ENCODE peak calls at places on chromosomes 5 and 9, in seven cellular contexts. One of them, this sample, is unnamed.

GRCh38 chr9:125517577-125517976 is 189.4 kb downstream of the MAPKAP1 start:
- DNase-seq in GM23338: peak; percentile 50
- DNase-seq in GM06990: no peak
- DNase-seq in cardiac muscle cell: no peak
- DNase-seq in IMR-90: no peak
- DNase-seq in lung: no peak
- DNase-seq in thyroid gland: no peak
- DNase-seq in this sample: no peak

GRCh38 chr5:83072946-83073345 is 4.2 kb downstream of the TMEM167A start:
- DNase-seq in lung: no peak
- DNase-seq in GM23338: no peak
- DNase-seq in GM06990: no peak
- DNase-seq in thyroid gland: no peak
- DNase-seq in IMR-90: no peak
- DNase-seq in cardiac muscle cell: no peak
- DNase-seq in this sample: no peak

GRCh38 chr9:117073539-117074336 is 341.1 kb downstream of the ASTN2 start:
- DNase-seq in lung: no peak
- DNase-seq in IMR-90: no peak
- DNase-seq in thyroid gland: peak; percentile 20
- DNase-seq in GM23338: peak; percentile 87
- DNase-seq in GM06990: no peak
- DNase-seq in cardiac muscle cell: peak; percentile 50
- DNase-seq in this sample: no peak

GRCh38 chr5:44661851-44662250 is 146.9 kb upstream of the MRPS30 start:
- DNase-seq in IMR-90: no peak
- DNase-seq in thyroid gland: no peak
- DNase-seq in cardiac muscle cell: no peak
- DNase-seq in GM23338: no peak
- DNase-seq in GM06990: no peak
- DNase-seq in lung: no peak
- DNase-seq in this sample: no peak

GRCh38 chr9:91143162-91143561 is 218.6 kb downstream of the AUH start:
- DNase-seq in GM23338: no peak
- DNase-seq in GM06990: no peak
- DNase-seq in thyroid gland: no peak
- DNase-seq in lung: no peak
- DNase-seq in IMR-90: no peak
- DNase-seq in cardiac muscle cell: no peak
- DNase-seq in this sample: no peak

GRCh38 chr9:22446950-22447606 is 454 bp downstream of the DMRTA1 start:
- DNase-seq in thyroid gland: peak; percentile 72
- DNase-seq in IMR-90: peak; percentile 20
- DNase-seq in GM06990: peak; percentile 22
- DNase-seq in GM23338: peak; percentile 82
- DNase-seq in cardiac muscle cell: peak; percentile 29
- DNase-seq in lung: peak; percentile 57
- DNase-seq in this sample: peak; percentile 72

GRCh38 chr9:85645909-85646627 is 95.7 kb downstream of the AGTPBP1 start:
- DNase-seq in IMR-90: no peak
- DNase-seq in lung: no peak
- DNase-seq in GM23338: no peak
- DNase-seq in GM06990: no peak
- DNase-seq in thyroid gland: no peak
- DNase-seq in cardiac muscle cell: no peak
- DNase-seq in this sample: no peak

GRCh38 chr5:38347896-38348295 is 89.5 kb downstream of the EGFLAM start:
- DNase-seq in cardiac muscle cell: no peak
- DNase-seq in IMR-90: no peak
- DNase-seq in GM23338: no peak
- DNase-seq in lung: no peak
- DNase-seq in thyroid gland: no peak
- DNase-seq in GM06990: no peak
- DNase-seq in this sample: no peak

GRCh38 chr5:29321591-29321990 is 1871.9 kb upstream of the CDH6 start:
- DNase-seq in cardiac muscle cell: no peak
- DNase-seq in GM23338: no peak
- DNase-seq in GM06990: no peak
- DNase-seq in IMR-90: no peak
- DNase-seq in thyroid gland: no peak
- DNase-seq in lung: no peak
- DNase-seq in this sample: no peak

GRCh38 chr9:128551652-128552152 is 685 bp upstream of the SPTAN1 start:
- DNase-seq in IMR-90: no peak
- DNase-seq in GM23338: no peak
- DNase-seq in GM06990: no peak
- DNase-seq in lung: no peak
- DNase-seq in cardiac muscle cell: no peak
- DNase-seq in thyroid gland: no peak
- DNase-seq in this sample: no peak

GRCh38 chr9:36825179-36825578 is 208.9 kb downstream of the PAX5 start:
- DNase-seq in GM23338: no peak
- DNase-seq in GM06990: no peak
- DNase-seq in thyroid gland: no peak
- DNase-seq in IMR-90: no peak
- DNase-seq in cardiac muscle cell: no peak
- DNase-seq in lung: no peak
- DNase-seq in this sample: no peak

GRCh38 chr9:136947955-136948510 is 3.0 kb downstream of the C8G start:
- DNase-seq in GM23338: peak; percentile 75
- DNase-seq in GM06990: no peak
- DNase-seq in IMR-90: peak; percentile 4
- DNase-seq in lung: peak; percentile 54
- DNase-seq in cardiac muscle cell: peak; percentile 44
- DNase-seq in thyroid gland: peak; percentile 65
- DNase-seq in this sample: peak; percentile 73

GRCh38 chr9:35537898-35538297 is 48.0 kb downstream of the RUSC2 start:
- DNase-seq in lung: no peak
- DNase-seq in IMR-90: no peak
- DNase-seq in GM06990: no peak
- DNase-seq in cardiac muscle cell: peak; percentile 76
- DNase-seq in thyroid gland: no peak
- DNase-seq in GM23338: no peak
- DNase-seq in this sample: no peak

GRCh38 chr5:95730011-95730700 is 980 bp upstream of the RHOBTB3 start:
- DNase-seq in GM06990: no peak
- DNase-seq in lung: no peak
- DNase-seq in GM23338: no peak
- DNase-seq in IMR-90: peak; percentile 33
- DNase-seq in thyroid gland: no peak
- DNase-seq in cardiac muscle cell: no peak
- DNase-seq in this sample: no peak

GRCh38 chr9:6552033-6552737 is 93.3 kb downstream of the GLDC start:
- DNase-seq in GM06990: no peak
- DNase-seq in cardiac muscle cell: peak; percentile 60
- DNase-seq in thyroid gland: no peak
- DNase-seq in lung: no peak
- DNase-seq in IMR-90: peak; percentile 83
- DNase-seq in GM23338: peak; percentile 33
- DNase-seq in this sample: no peak

GRCh38 chr9:82127993-82128710 is 139.6 kb downstream of the SPATA31D1 start:
- DNase-seq in lung: no peak
- DNase-seq in thyroid gland: no peak
- DNase-seq in GM23338: no peak
- DNase-seq in GM06990: peak; percentile 25
- DNase-seq in cardiac muscle cell: no peak
- DNase-seq in IMR-90: no peak
- DNase-seq in this sample: no peak

GRCh38 chr5:134072471-134073220 is 41.8 kb upstream of the TCF7 start:
- DNase-seq in IMR-90: no peak
- DNase-seq in thyroid gland: no peak
- DNase-seq in GM06990: no peak
- DNase-seq in cardiac muscle cell: no peak
- DNase-seq in GM23338: no peak
- DNase-seq in lung: no peak
- DNase-seq in this sample: no peak

GRCh38 chr9:89000281-89000875 is 9.1 kb downstream of the S1PR3 start:
- DNase-seq in GM23338: no peak
- DNase-seq in thyroid gland: peak; percentile 79
- DNase-seq in lung: peak; percentile 28
- DNase-seq in GM06990: no peak
- DNase-seq in IMR-90: no peak
- DNase-seq in cardiac muscle cell: no peak
- DNase-seq in this sample: no peak

GRCh38 chr5:172864747-172865146 is 30.7 kb downstream of the ERGIC1 start:
- DNase-seq in lung: no peak
- DNase-seq in GM06990: no peak
- DNase-seq in IMR-90: peak; percentile 37
- DNase-seq in thyroid gland: no peak
- DNase-seq in cardiac muscle cell: no peak
- DNase-seq in GM23338: no peak
- DNase-seq in this sample: no peak

GRCh38 chr5:79962580-79963222 is 28.4 kb downstream of the MTX3 start:
- DNase-seq in GM06990: no peak
- DNase-seq in IMR-90: peak; percentile 61
- DNase-seq in thyroid gland: no peak
- DNase-seq in GM23338: no peak
- DNase-seq in cardiac muscle cell: no peak
- DNase-seq in lung: no peak
- DNase-seq in this sample: no peak

DNA sequence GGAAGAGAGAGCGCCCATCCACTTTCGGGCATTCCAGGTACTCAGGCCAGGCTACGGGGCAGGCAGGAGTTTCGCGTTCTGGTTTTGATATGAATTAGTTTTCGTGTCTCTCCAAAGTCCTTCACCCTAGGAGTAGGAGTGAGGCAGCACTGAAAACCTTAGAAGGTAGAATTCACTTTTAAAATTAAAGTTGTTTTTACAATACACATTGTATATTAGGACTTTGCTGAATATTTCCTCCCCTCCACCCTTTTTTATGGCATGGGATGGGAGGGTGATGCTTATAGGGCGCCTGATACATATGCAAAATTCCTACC is 747 bp downstream of the ITGA1 start:
- DNase-seq in GM23338: no peak
- DNase-seq in cardiac muscle cell: no peak
- DNase-seq in thyroid gland: no peak
- DNase-seq in lung: no peak
- DNase-seq in GM06990: no peak
- DNase-seq in IMR-90: no peak
- DNase-seq in this sample: no peak
- H3K4me3 ChIP-seq in GM23338: peak overlapping the region; percentile 75
- H3K4me3 ChIP-seq in cardiac muscle cell: peak overlapping the region; percentile 43
- H3K4me3 ChIP-seq in thyroid gland: peak overlapping the region; percentile 42
- H3K4me3 ChIP-seq in lung: peak overlapping the region; percentile 69
- H3K4me3 ChIP-seq in GM06990: peak overlapping the region; percentile 69
- H3K4me3 ChIP-seq in IMR-90: peak overlapping the region; percentile 61
- H3K4me3 ChIP-seq in this sample: peak overlapping the region; percentile 41

DNA sequence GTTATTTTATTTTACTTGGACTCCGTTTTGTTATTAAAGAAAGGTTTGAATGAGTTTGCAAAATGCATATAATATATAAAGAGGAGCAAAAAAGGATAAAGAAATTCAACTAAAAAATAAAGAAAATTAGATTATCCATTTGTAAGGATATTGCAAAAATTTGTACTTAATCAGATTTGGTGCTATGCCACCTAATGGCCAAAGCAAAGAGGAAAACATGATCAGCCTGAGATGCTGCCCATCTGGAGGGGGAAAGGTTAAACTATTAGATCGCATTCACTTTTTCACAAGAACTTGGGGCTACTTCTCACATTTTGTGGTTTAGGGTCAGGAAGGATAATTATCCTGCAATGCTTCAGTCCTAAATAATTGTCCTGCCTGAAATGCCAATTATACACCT is 350.6 kb downstream of the MLLT3 start:
- DNase-seq in GM23338: no peak
- DNase-seq in thyroid gland: no peak
- DNase-seq in IMR-90: no peak
- DNase-seq in cardiac muscle cell: no peak
- DNase-seq in lung: no peak
- DNase-seq in GM06990: no peak
- DNase-seq in this sample: no peak
- TF ChIP-seq CTCF in GM23338: peak; percentile 47
- TF ChIP-seq CTCF in thyroid gland: no peak
- TF ChIP-seq CTCF in IMR-90: no peak
- TF ChIP-seq CTCF in cardiac muscle cell: no peak
- TF ChIP-seq CTCF in lung: no peak
- TF ChIP-seq CTCF in GM06990: peak; percentile 22
- TF ChIP-seq CTCF in this sample: no peak

GRCh38 chr9:33350310-33350709 is 52.1 kb downstream of the AQP7 start:
- DNase-seq in GM23338: no peak
- DNase-seq in IMR-90: peak; percentile 95
- DNase-seq in cardiac muscle cell: peak; percentile 61
- DNase-seq in lung: no peak
- DNase-seq in thyroid gland: no peak
- DNase-seq in GM06990: no peak
- DNase-seq in this sample: no peak

GRCh38 chr9:33348998-33349397 is 53.4 kb downstream of the AQP7 start:
- DNase-seq in IMR-90: no peak
- DNase-seq in thyroid gland: no peak
- DNase-seq in cardiac muscle cell: no peak
- DNase-seq in GM23338: peak; percentile 26
- DNase-seq in GM06990: no peak
- DNase-seq in lung: no peak
- DNase-seq in this sample: no peak

GRCh38 chr9:33349743-33350142 is 52.6 kb downstream of the AQP7 start:
- DNase-seq in thyroid gland: no peak
- DNase-seq in lung: no peak
- DNase-seq in GM06990: no peak
- DNase-seq in GM23338: no peak
- DNase-seq in cardiac muscle cell: no peak
- DNase-seq in IMR-90: no peak
- DNase-seq in this sample: no peak

GRCh38 chr9:33354651-33355211 is 47.6 kb downstream of the AQP7 start:
- DNase-seq in IMR-90: peak; percentile 92
- DNase-seq in thyroid gland: no peak
- DNase-seq in lung: no peak
- DNase-seq in GM06990: no peak
- DNase-seq in GM23338: no peak
- DNase-seq in cardiac muscle cell: peak; percentile 71
- DNase-seq in this sample: no peak

DNA sequence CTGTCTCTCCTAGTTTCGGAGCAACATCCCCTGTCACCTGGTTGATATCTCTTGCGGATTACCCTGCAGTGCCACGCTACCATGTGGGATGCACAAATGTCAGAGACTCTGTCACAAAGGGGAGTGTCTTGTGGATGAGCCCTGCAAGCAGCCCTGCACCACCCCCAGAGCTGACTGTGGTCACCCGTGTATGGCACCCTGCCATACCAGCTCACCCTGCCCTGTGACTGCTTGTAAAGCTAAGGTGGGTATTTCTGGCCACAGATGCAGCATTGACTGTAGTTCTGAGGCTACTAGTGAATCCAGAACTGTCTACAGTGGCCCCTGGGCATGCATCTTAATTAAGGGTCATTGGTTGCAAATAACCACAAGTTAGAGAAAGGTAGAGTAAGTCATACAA is 50.8 kb downstream of the AQP7 start:
- DNase-seq in thyroid gland: no peak
- DNase-seq in lung: no peak
- DNase-seq in GM06990: no peak
- DNase-seq in GM23338: no peak
- DNase-seq in cardiac muscle cell: no peak
- DNase-seq in IMR-90: no peak
- DNase-seq in this sample: no peak
- H3K36me3 ChIP-seq in thyroid gland: peaks cover 18% of the 10 kb centered on the region
- H3K36me3 ChIP-seq in lung: peaks cover 20% of the 10 kb centered on the region
- H3K36me3 ChIP-seq in GM06990: peaks cover 19% of the 10 kb centered on the region
- H3K36me3 ChIP-seq in GM23338: peaks cover 9% of the 10 kb centered on the region
- H3K36me3 ChIP-seq in cardiac muscle cell: peaks cover 26% of the 10 kb centered on the region
- H3K36me3 ChIP-seq in IMR-90: peaks cover 9% of the 10 kb centered on the region
- H3K36me3 ChIP-seq in this sample: no peaks in the 10 kb centered on the region

GRCh38 chr5:72252574-72253155 is 67.4 kb downstream of the MRPS27 start:
- DNase-seq in lung: no peak
- DNase-seq in GM06990: no peak
- DNase-seq in IMR-90: no peak
- DNase-seq in GM23338: no peak
- DNase-seq in thyroid gland: no peak
- DNase-seq in cardiac muscle cell: no peak
- DNase-seq in this sample: no peak
- H3K4me3 ChIP-seq in lung: no peak overlapping the region
- H3K4me3 ChIP-seq in GM06990: no peak overlapping the region
- H3K4me3 ChIP-seq in IMR-90: no peak overlapping the region
- H3K4me3 ChIP-seq in GM23338: no peak overlapping the region
- H3K4me3 ChIP-seq in thyroid gland: no peak overlapping the region
- H3K4me3 ChIP-seq in cardiac muscle cell: no peak overlapping the region
- H3K4me3 ChIP-seq in this sample: no peak overlapping the region